ENCODE peak calls at places on chromosomes 16 and 17, in six cellular contexts. One of them, this sample, is unnamed.

GRCh38 chr17:75430159-75430748 is 24.8 kb upstream of the GRB2 start:
- DNase-seq in HAP-1: peak
- DNase-seq in GF-D8: no peak
- DNase-seq in M059J: peak
- DNase-seq in stimulated activated CD8-positive, alpha-beta memory T cell treated with anti-CD3 and anti-CD28 coated beads, Interleukin-15, amount 100 ng/mL, for 1 hour: no peak
- DNase-seq in kidney epithelial cell: peak
- DNase-seq in this sample: peak

GRCh38 chr17:14211778-14212177 is 24.9 kb downstream of the CDRT15 start:
- DNase-seq in HAP-1: peak
- DNase-seq in GF-D8: no peak
- DNase-seq in M059J: no peak
- DNase-seq in stimulated activated CD8-positive, alpha-beta memory T cell treated with anti-CD3 and anti-CD28 coated beads, Interleukin-15, amount 100 ng/mL, for 1 hour: no peak
- DNase-seq in kidney epithelial cell: no peak
- DNase-seq in this sample: no peak

GRCh38 chr16:1184156-1184868 is 31.4 kb downstream of the CACNA1H start:
- DNase-seq in HAP-1: no peak
- DNase-seq in GF-D8: no peak
- DNase-seq in M059J: no peak
- DNase-seq in stimulated activated CD8-positive, alpha-beta memory T cell treated with anti-CD3 and anti-CD28 coated beads, Interleukin-15, amount 100 ng/mL, for 1 hour: no peak
- DNase-seq in kidney epithelial cell: no peak
- DNase-seq in this sample: no peak

GRCh38 chr16:9054460-9054859 is 37.0 kb upstream of the HAPSTR1 start:
- DNase-seq in HAP-1: no peak
- DNase-seq in GF-D8: no peak
- DNase-seq in M059J: peak
- DNase-seq in stimulated activated CD8-positive, alpha-beta memory T cell treated with anti-CD3 and anti-CD28 coated beads, Interleukin-15, amount 100 ng/mL, for 1 hour: no peak
- DNase-seq in kidney epithelial cell: no peak
- DNase-seq in this sample: no peak

GRCh38 chr16:85134794-85135153 is 22.5 kb upstream of the CIBAR2 start:
- DNase-seq in HAP-1: no peak
- DNase-seq in GF-D8: no peak
- DNase-seq in M059J: no peak
- DNase-seq in stimulated activated CD8-positive, alpha-beta memory T cell treated with anti-CD3 and anti-CD28 coated beads, Interleukin-15, amount 100 ng/mL, for 1 hour: no peak
- DNase-seq in kidney epithelial cell: no peak
- DNase-seq in this sample: no peak

GRCh38 chr16:56617212-56618085 is 8.1 kb upstream of the MT1E start:
- DNase-seq in HAP-1: no peak
- DNase-seq in GF-D8: no peak
- DNase-seq in M059J: no peak
- DNase-seq in stimulated activated CD8-positive, alpha-beta memory T cell treated with anti-CD3 and anti-CD28 coated beads, Interleukin-15, amount 100 ng/mL, for 1 hour: no peak
- DNase-seq in kidney epithelial cell: no peak
- DNase-seq in this sample: no peak

GRCh38 chr17:79933863-79934652 is 94.8 kb upstream of the CBX4 start:
- DNase-seq in HAP-1: no peak
- DNase-seq in GF-D8: peak
- DNase-seq in M059J: peak
- DNase-seq in stimulated activated CD8-positive, alpha-beta memory T cell treated with anti-CD3 and anti-CD28 coated beads, Interleukin-15, amount 100 ng/mL, for 1 hour: no peak
- DNase-seq in kidney epithelial cell: no peak
- DNase-seq in this sample: no peak

GRCh38 chr17:12958786-12959185 is 59.0 kb downstream of the ELAC2 start:
- DNase-seq in HAP-1: no peak
- DNase-seq in GF-D8: no peak
- DNase-seq in M059J: peak
- DNase-seq in stimulated activated CD8-positive, alpha-beta memory T cell treated with anti-CD3 and anti-CD28 coated beads, Interleukin-15, amount 100 ng/mL, for 1 hour: no peak
- DNase-seq in kidney epithelial cell: peak
- DNase-seq in this sample: no peak

GRCh38 chr16:19716183-19716582 is 1.8 kb downstream of the KNOP1 start:
- DNase-seq in HAP-1: no peak
- DNase-seq in GF-D8: no peak
- DNase-seq in M059J: no peak
- DNase-seq in stimulated activated CD8-positive, alpha-beta memory T cell treated with anti-CD3 and anti-CD28 coated beads, Interleukin-15, amount 100 ng/mL, for 1 hour: no peak
- DNase-seq in kidney epithelial cell: no peak
- DNase-seq in this sample: no peak

GRCh38 chr17:10171057-10171456 is 27.3 kb downstream of the GAS7 start:
- DNase-seq in HAP-1: no peak
- DNase-seq in GF-D8: no peak
- DNase-seq in M059J: no peak
- DNase-seq in stimulated activated CD8-positive, alpha-beta memory T cell treated with anti-CD3 and anti-CD28 coated beads, Interleukin-15, amount 100 ng/mL, for 1 hour: no peak
- DNase-seq in kidney epithelial cell: no peak
- DNase-seq in this sample: no peak